ENCODE peak calls at places on chromosomes 4 and X, in four cellular contexts. D is H1, C is HepG2, E is SK-N-SH. P is an unnamed sample.

GRCh38 chrX:44871114-44871645 is 1.8 kb upstream of the KDM6A start:
- DNase-seq in D (no peak), C (no peak), E (no peak), P (no peak)

GRCh38 chr4:7582313-7583096 is 147.8 kb upstream of the PSAPL1 start:
- DNase-seq in D (no peak), C (no peak), E (no peak), P (no peak)

GRCh38 chrX:37627602-37628001 is 56.1 kb downstream of the LANCL3 start:
- DNase-seq in D (no peak), C (no peak), E (no peak), P (no peak)

GRCh38 chrX:119155416-119156035 is 27.9 kb upstream of the KIAA1210 start:
- DNase-seq in D (no peak), C (no peak), E (no peak), P (no peak)

GRCh38 chr4:7733201-7733600 is 206.5 kb downstream of the AFAP1 start:
- DNase-seq in D (no peak), C (no peak), E (no peak), P (no peak)

GRCh38 chr4:81690871-81691270 is 219.2 kb upstream of the RASGEF1B start:
- DNase-seq in D (no peak), C (no peak), E (no peak), P (no peak)

GRCh38 chr4:14827111-14827510 is 175.2 kb upstream of the CPEB2 start:
- DNase-seq in D (no peak), C (no peak), E (peak; percentile 5), P (no peak)

GRCh38 chr4:101345596-101346311 is 1.6 kb downstream of the PPP3CA start:
- DNase-seq in D (peak; percentile 55), C (peak; percentile 31), E (peak; percentile 83), P (no peak)

GRCh38 chr4:154928640-154929257 is 147.7 kb downstream of the RBM46 start:
- DNase-seq in D (no peak), C (peak; percentile 32), E (peak; percentile 31), P (no peak)

GRCh38 chr4:189071241-189071640 is 869.4 kb upstream of the FRG1 start:
- DNase-seq in D (no peak), C (no peak), E (no peak), P (no peak)

GRCh38 chr4:42627887-42628646 is 28.8 kb downstream of the ATP8A1 start:
- DNase-seq in D (no peak), C (no peak), E (no peak), P (peak; percentile 97)

GRCh38 chr4:165464813-165465381 is 86.1 kb downstream of the CPE start:
- DNase-seq in D (no peak), C (peak; percentile 18), E (peak; percentile 54), P (no peak)

GRCh38 chr4:137124278-137124932 is 407.9 kb downstream of the PCDH18 start:
- DNase-seq in D (no peak), C (peak; percentile 17), E (peak; percentile 42), P (peak; percentile 1)

GRCh38 chrX:56397636-56398035 is 165.5 kb downstream of the KLF8 start:
- DNase-seq in D (no peak), C (no peak), E (no peak), P (no peak)

GRCh38 chr4:76984788-76985211 is 35.2 kb downstream of the SEPTIN11 start:
- DNase-seq in D (no peak), C (peak; percentile 64), E (peak; percentile 42), P (no peak)

GRCh38 chr4:145723336-145723735 is 43.4 kb downstream of the C4orf51 start:
- DNase-seq in D (no peak), C (no peak), E (no peak), P (no peak)

GRCh38 chrX:139844163-139844562 is 88.7 kb downstream of the ATP11C start:
- DNase-seq in D (no peak), C (no peak), E (no peak), P (no peak)

GRCh38 chrX:92247076-92247475 is 467.9 kb downstream of the PCDH11X start:
- DNase-seq in D (no peak), C (no peak), E (no peak), P (no peak)

GRCh38 chrX:3743821-3744439 is 30.5 kb upstream of the PRKX start:
- DNase-seq in D (no peak), C (no peak), E (no peak), P (no peak)

GRCh38 chrX:33336783-33337182 is 125.4 kb upstream of the DMD start:
- DNase-seq in D (no peak), C (peak; percentile 2), E (no peak), P (no peak)

GRCh38 chr4:109214622-109215350 is 87.7 kb downstream of the COL25A1 start:
- DNase-seq in D (no peak), C (no peak), E (no peak), P (no peak)

GRCh38 chrX:115690554-115691216 is 129.7 kb downstream of the PLS3 start:
- DNase-seq in D (peak; percentile 63), C (peak; percentile 19), E (peak; percentile 64), P (peak; percentile 23)

GRCh38 chrX:16466640-16467432 is 183.1 kb upstream of the S100G start:
- DNase-seq in D (no peak), C (no peak), E (no peak), P (no peak)

GRCh38 chr4:48665555-48666186 is 114.4 kb downstream of the FRYL start:
- DNase-seq in D (no peak), C (no peak), E (no peak), P (no peak)

GRCh38 chr4:122099896-122100295 is 52.2 kb upstream of the BLTP1 start:
- DNase-seq in D (no peak), C (no peak), E (no peak), P (no peak)

GRCh38 chr4:7025040-7025602 is 18.1 kb upstream of the TADA2B start:
- DNase-seq in D (no peak), C (no peak), E (no peak), P (no peak)

GRCh38 chr4:2795558-2796260 is 2.8 kb downstream of the SH3BP2 start:
- DNase-seq in D (no peak), C (no peak), E (peak; percentile 6), P (no peak)

GRCh38 chr4:90456891-90457290 is 329.7 kb downstream of the CCSER1 start:
- DNase-seq in D (no peak), C (no peak), E (no peak), P (no peak)

GRCh38 chr4:106494066-106494465 is 125.5 kb upstream of the GIMD1 start:
- DNase-seq in D (no peak), C (no peak), E (no peak), P (no peak)

GRCh38 chr4:1408418-1408817 is 2.2 kb upstream of the NKX1-1 start:
- DNase-seq in D (peak; percentile 52), C (no peak), E (peak; percentile 65), P (no peak)

GRCh38 chr4:9971711-9972110 is 49.6 kb downstream of the SLC2A9 start:
- DNase-seq in D (no peak), C (no peak), E (no peak), P (no peak)

GRCh38 chr4:176499518-176499917 is 179.8 kb downstream of the SPCS3 start:
- DNase-seq in D (no peak), C (no peak), E (no peak), P (no peak)

GRCh38 chr4:75018811-75019210 is 85.9 kb downstream of the PARM1 start:
- DNase-seq in D (no peak), C (no peak), E (no peak), P (no peak)

DNA sequence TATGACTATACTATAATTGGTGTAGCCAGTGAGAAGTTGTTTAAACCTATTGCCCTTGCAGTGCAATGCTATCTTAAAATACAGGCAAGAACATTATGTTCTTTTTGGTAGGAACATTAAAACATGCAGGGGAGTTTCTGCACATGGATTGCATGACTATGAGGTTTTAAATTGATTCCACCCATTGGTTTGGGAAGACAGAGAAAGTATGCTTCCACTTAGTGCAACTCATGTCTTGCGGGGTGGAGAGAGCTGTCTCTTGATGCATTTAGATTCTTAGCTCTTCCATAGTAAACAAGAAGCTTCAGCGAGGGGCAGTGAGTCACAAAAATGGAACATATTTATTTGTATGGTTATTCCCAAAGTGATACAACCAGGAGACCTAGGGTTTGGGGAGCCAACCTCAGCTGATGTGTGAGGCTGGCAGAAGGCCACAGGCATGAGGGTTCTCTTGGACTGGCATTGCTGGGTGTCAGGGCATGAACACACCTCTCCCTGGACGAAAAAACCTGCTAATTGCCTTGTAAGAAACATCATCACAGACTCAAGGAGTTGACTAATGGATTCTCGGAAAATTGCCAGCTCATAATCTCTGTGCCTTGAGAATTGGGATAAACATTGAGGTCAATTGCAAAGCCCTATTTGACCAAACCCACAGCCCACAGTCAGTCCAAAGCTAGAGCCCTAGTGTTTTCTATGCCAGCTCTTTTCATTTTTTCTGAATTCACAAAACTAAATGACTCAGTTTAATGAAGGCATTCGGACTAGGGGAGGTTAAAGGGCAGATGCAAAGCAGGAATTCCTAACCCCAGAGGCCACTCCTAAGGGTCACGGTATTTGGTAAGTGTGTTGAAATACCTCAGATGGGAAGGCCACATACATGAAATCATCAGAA is 39.3 kb upstream of the RASL11B start:
- DNase-seq in D (no peak), C (no peak), E (no peak), P (no peak)
- TF ChIP-seq YY1 in D (no peak), C (no peak), E (no peak), P (no peak)

GRCh38 chr4:148043990-148044645 is 312.2 kb downstream of the ARHGAP10 start:
- DNase-seq in D (no peak), C (no peak), E (no peak), P (no peak)

GRCh38 chr4:148041606-148042324 is 309.9 kb downstream of the ARHGAP10 start:
- DNase-seq in D (no peak), C (no peak), E (no peak), P (no peak)

GRCh38 chr4:148044889-148045352 is 313.0 kb downstream of the ARHGAP10 start:
- DNase-seq in D (no peak), C (peak; percentile 3), E (peak; percentile 21), P (peak; percentile 43)
- TF ChIP-seq TCF12 in D (no peak), C (no peak), E (no peak), P (no peak)

DNA sequence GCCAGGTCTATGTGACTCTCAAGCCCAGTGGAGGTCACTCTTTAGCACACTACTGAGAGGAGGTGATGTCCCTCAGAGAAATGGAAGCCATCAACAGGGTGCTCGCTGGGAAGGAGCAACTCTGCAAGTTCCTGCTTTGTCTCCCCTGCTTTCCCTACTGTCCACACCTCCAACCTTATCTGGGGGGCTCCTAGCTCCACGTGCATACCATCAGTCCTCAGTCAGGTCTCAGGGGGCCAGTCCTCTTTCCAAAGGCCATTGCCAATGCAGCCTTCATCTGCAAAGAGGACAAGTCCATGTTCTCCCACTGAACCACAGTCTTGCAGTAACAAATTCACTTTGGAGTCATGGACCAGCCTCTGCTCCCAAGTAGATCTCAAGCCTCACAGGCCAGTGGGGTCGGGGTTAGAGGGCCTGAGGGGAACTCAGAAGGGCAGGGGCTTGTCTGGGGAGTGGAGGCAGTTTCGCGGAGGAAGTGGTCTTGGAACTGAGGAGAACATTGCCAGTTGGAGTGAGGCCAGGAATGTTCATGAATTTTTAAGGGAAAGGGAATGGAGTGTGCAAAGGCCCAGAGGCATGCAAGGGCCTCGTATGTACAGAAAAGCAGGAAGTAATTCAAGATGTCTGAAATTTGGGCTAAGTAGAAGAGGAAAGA is 9.0 kb downstream of the RTL5 start:
- DNase-seq in D (no peak), C (no peak), E (no peak), P (no peak)
- TF ChIP-seq YY1 in D (no peak), C (no peak), E (no peak), P (no peak)

DNA sequence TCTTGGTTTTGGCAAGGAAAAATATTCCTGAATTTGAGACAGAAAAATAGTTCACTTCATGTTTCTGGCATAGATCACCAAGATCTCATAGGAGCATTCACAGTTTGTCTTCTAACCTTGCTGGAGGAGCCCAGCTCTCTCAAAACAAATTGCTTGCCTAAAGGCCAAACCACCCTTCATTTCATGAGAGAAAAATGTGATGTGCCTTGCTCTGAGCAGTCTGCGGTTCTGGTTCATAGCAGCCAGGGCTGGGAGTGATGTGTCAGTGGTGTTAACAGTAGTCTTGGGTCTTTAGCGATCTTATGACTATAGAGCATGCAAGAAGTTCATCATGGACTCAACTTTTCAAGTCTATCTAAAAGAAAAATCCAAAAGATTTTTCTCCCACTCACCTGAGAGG is 183.3 kb downstream of the DCLK2 start:
- DNase-seq in D (no peak), C (no peak), E (no peak), P (no peak)
- TF ChIP-seq TCF12 in D (no peak), C (no peak), E (no peak), P (no peak)

P was measured in GM12878.